ENCODE peak calls at places on chromosomes 13 and 19, in eight cellular contexts. One of them, this sample, is unnamed.
A peak's percentile ranks its signal among the peaks of the same experiment; 100 is the strongest.

GRCh38 chr13:48626726-48627451 is 26.8 kb upstream of the CYSLTR2 start:
- DNase-seq in spleen: no peak
- DNase-seq in cardiac fibroblast: no peak
- DNase-seq in PC-9: no peak
- DNase-seq in fibroblast of lung: peak; percentile 58
- DNase-seq in CD8-positive, alpha-beta T cell: no peak
- DNase-seq in cardiac muscle cell: no peak
- DNase-seq in gastrocnemius medialis: no peak
- DNase-seq in this sample: no peak

GRCh38 chr19:3833578-3834348 is 35.1 kb downstream of the ZFR2 start:
- DNase-seq in spleen: no peak
- DNase-seq in cardiac fibroblast: no peak
- DNase-seq in PC-9: no peak
- DNase-seq in fibroblast of lung: no peak
- DNase-seq in CD8-positive, alpha-beta T cell: no peak
- DNase-seq in cardiac muscle cell: no peak
- DNase-seq in gastrocnemius medialis: no peak
- DNase-seq in this sample: no peak

GRCh38 chr19:43464089-43464775 is 1.2 kb downstream of the LYPD3 start:
- DNase-seq in spleen: peak; percentile 93
- DNase-seq in cardiac fibroblast: no peak
- DNase-seq in PC-9: no peak
- DNase-seq in fibroblast of lung: no peak
- DNase-seq in CD8-positive, alpha-beta T cell: peak; percentile 82
- DNase-seq in cardiac muscle cell: peak; percentile 84
- DNase-seq in gastrocnemius medialis: no peak
- DNase-seq in this sample: no peak

GRCh38 chr19:35557539-35558399 is 5.7 kb downstream of the ATP4A start:
- DNase-seq in spleen: peak; percentile 81
- DNase-seq in cardiac fibroblast: peak; percentile 42
- DNase-seq in PC-9: no peak
- DNase-seq in fibroblast of lung: peak; percentile 37
- DNase-seq in CD8-positive, alpha-beta T cell: peak; percentile 51
- DNase-seq in cardiac muscle cell: peak; percentile 92
- DNase-seq in gastrocnemius medialis: peak; percentile 34
- DNase-seq in this sample: peak; percentile 65

GRCh38 chr13:27269114-27269665 is 1.4 kb upstream of the RASL11A start:
- DNase-seq in spleen: no peak
- DNase-seq in cardiac fibroblast: no peak
- DNase-seq in PC-9: peak; percentile 15
- DNase-seq in fibroblast of lung: no peak
- DNase-seq in CD8-positive, alpha-beta T cell: no peak
- DNase-seq in cardiac muscle cell: no peak
- DNase-seq in gastrocnemius medialis: no peak
- DNase-seq in this sample: peak; percentile 62

GRCh38 chr19:49316284-49316683 is 8.7 kb downstream of the SLC6A16 start:
- DNase-seq in spleen: no peak
- DNase-seq in cardiac fibroblast: peak; percentile 16
- DNase-seq in PC-9: no peak
- DNase-seq in fibroblast of lung: no peak
- DNase-seq in CD8-positive, alpha-beta T cell: no peak
- DNase-seq in cardiac muscle cell: no peak
- DNase-seq in gastrocnemius medialis: no peak
- DNase-seq in this sample: no peak

GRCh38 chr13:84651288-84651687 is 769.0 kb upstream of the SLITRK1 start:
- DNase-seq in spleen: no peak
- DNase-seq in cardiac fibroblast: peak; percentile 85
- DNase-seq in PC-9: peak; percentile 2
- DNase-seq in fibroblast of lung: peak; percentile 91
- DNase-seq in CD8-positive, alpha-beta T cell: no peak
- DNase-seq in cardiac muscle cell: no peak
- DNase-seq in gastrocnemius medialis: no peak
- DNase-seq in this sample: peak; percentile 87

GRCh38 chr13:112626761-112627160 is 38.8 kb upstream of the TUBGCP3 start:
- DNase-seq in spleen: peak; percentile 46
- DNase-seq in cardiac fibroblast: no peak
- DNase-seq in PC-9: no peak
- DNase-seq in fibroblast of lung: no peak
- DNase-seq in CD8-positive, alpha-beta T cell: no peak
- DNase-seq in cardiac muscle cell: no peak
- DNase-seq in gastrocnemius medialis: no peak
- DNase-seq in this sample: no peak

GRCh38 chr19:53518716-53519115 is 19.2 kb upstream of the ZNF331 start:
- DNase-seq in spleen: no peak
- DNase-seq in cardiac fibroblast: no peak
- DNase-seq in PC-9: no peak
- DNase-seq in fibroblast of lung: no peak
- DNase-seq in CD8-positive, alpha-beta T cell: no peak
- DNase-seq in cardiac muscle cell: no peak
- DNase-seq in gastrocnemius medialis: no peak
- DNase-seq in this sample: no peak

GRCh38 chr13:51235186-51235585 is 13.0 kb downstream of the FAM124A start:
- DNase-seq in spleen: no peak
- DNase-seq in cardiac fibroblast: no peak
- DNase-seq in PC-9: no peak
- DNase-seq in fibroblast of lung: no peak
- DNase-seq in CD8-positive, alpha-beta T cell: no peak
- DNase-seq in cardiac muscle cell: no peak
- DNase-seq in gastrocnemius medialis: no peak
- DNase-seq in this sample: no peak

GRCh38 chr19:11444059-11444458 is 8.6 kb downstream of the PRKCSH start:
- DNase-seq in spleen: no peak
- DNase-seq in cardiac fibroblast: no peak
- DNase-seq in PC-9: no peak
- DNase-seq in fibroblast of lung: no peak
- DNase-seq in CD8-positive, alpha-beta T cell: no peak
- DNase-seq in cardiac muscle cell: no peak
- DNase-seq in gastrocnemius medialis: no peak
- DNase-seq in this sample: peak; percentile 81

GRCh38 chr13:78709028-78709427 is 50.1 kb upstream of the OBI1 start:
- DNase-seq in spleen: no peak
- DNase-seq in cardiac fibroblast: peak; percentile 74
- DNase-seq in PC-9: no peak
- DNase-seq in fibroblast of lung: peak; percentile 45
- DNase-seq in CD8-positive, alpha-beta T cell: no peak
- DNase-seq in cardiac muscle cell: no peak
- DNase-seq in gastrocnemius medialis: no peak
- DNase-seq in this sample: peak; percentile 68

GRCh38 chr13:40586886-40587285 is 79.6 kb downstream of the FOXO1 start:
- DNase-seq in spleen: no peak
- DNase-seq in cardiac fibroblast: no peak
- DNase-seq in PC-9: no peak
- DNase-seq in fibroblast of lung: no peak
- DNase-seq in CD8-positive, alpha-beta T cell: no peak
- DNase-seq in cardiac muscle cell: no peak
- DNase-seq in gastrocnemius medialis: peak; percentile 49
- DNase-seq in this sample: no peak

GRCh38 chr19:39937094-39937493 is 2.7 kb upstream of the FCGBP start:
- DNase-seq in spleen: no peak
- DNase-seq in cardiac fibroblast: no peak
- DNase-seq in PC-9: no peak
- DNase-seq in fibroblast of lung: no peak
- DNase-seq in CD8-positive, alpha-beta T cell: peak; percentile 28
- DNase-seq in cardiac muscle cell: no peak
- DNase-seq in gastrocnemius medialis: no peak
- DNase-seq in this sample: no peak

GRCh38 chr19:46639356-46640061 is 3.5 kb upstream of the GNG8 start:
- DNase-seq in spleen: peak; percentile 81
- DNase-seq in cardiac fibroblast: peak; percentile 62
- DNase-seq in PC-9: no peak
- DNase-seq in fibroblast of lung: peak; percentile 51
- DNase-seq in CD8-positive, alpha-beta T cell: no peak
- DNase-seq in cardiac muscle cell: peak; percentile 91
- DNase-seq in gastrocnemius medialis: no peak
- DNase-seq in this sample: no peak

GRCh38 chr19:3433313-3433712 is 47.0 kb downstream of the SMIM24 start:
- DNase-seq in spleen: peak; percentile 86
- DNase-seq in cardiac fibroblast: no peak
- DNase-seq in PC-9: no peak
- DNase-seq in fibroblast of lung: no peak
- DNase-seq in CD8-positive, alpha-beta T cell: no peak
- DNase-seq in cardiac muscle cell: no peak
- DNase-seq in gastrocnemius medialis: no peak
- DNase-seq in this sample: no peak

GRCh38 chr13:78657699-78658629 is 991 bp downstream of the OBI1 start:
- DNase-seq in spleen: no peak
- DNase-seq in cardiac fibroblast: peak; percentile 33
- DNase-seq in PC-9: no peak
- DNase-seq in fibroblast of lung: peak; percentile 4
- DNase-seq in CD8-positive, alpha-beta T cell: no peak
- DNase-seq in cardiac muscle cell: peak; percentile 11
- DNase-seq in gastrocnemius medialis: no peak
- DNase-seq in this sample: peak; percentile 41

GRCh38 chr19:18611327-18612050 is 1.2 kb upstream of the TMEM59L start:
- DNase-seq in spleen: no peak
- DNase-seq in cardiac fibroblast: no peak
- DNase-seq in PC-9: no peak
- DNase-seq in fibroblast of lung: no peak
- DNase-seq in CD8-positive, alpha-beta T cell: no peak
- DNase-seq in cardiac muscle cell: no peak
- DNase-seq in gastrocnemius medialis: no peak
- DNase-seq in this sample: no peak

DNA sequence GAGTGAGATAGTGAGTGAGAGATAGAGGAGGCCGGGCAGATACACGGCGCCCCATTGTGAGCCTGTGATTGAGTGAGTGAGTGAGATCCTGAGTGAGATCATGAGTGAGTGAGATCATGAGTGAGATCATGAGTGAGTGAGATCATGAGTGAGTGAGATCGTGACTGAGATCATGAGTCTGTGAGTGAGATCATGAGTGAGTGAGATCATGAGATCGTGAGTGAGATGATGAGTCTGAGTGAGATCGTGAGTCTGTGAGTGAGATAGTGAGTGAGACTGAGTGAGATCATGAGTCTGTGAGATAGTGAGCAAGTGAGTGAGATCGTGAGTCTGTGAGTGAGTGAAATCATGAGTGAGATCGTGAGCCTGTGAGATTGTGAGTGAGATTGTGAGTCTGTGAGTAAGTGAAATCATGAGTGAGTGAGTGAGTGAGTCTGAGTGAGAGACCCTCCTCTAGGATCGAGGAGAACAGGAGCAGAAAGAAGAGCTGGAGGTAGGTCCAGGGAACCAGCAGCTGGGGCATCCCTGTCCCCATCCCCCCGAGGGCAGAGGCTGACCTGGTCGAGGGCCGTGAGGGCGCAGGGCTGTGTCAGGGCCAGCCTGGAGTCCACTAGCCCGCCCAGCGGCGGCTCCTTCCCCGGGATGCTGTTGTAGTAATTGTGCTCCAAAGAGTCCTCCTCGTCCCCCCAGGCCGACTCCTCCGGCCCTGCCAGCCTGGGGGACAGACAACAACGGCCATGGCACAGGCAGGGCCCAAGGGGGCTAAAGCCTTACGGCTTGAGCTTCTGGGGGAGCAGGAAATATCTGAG is 25.4 kb upstream of the C2CD4C start:
- DNase-seq in spleen: no peak
- DNase-seq in cardiac fibroblast: no peak
- DNase-seq in PC-9: no peak
- DNase-seq in fibroblast of lung: no peak
- DNase-seq in CD8-positive, alpha-beta T cell: no peak
- DNase-seq in cardiac muscle cell: no peak
- DNase-seq in gastrocnemius medialis: no peak
- DNase-seq in this sample: no peak
- TF ChIP-seq CTCF in spleen: no peak
- TF ChIP-seq CTCF in cardiac fibroblast: no peak
- TF ChIP-seq CTCF in PC-9: no peak
- TF ChIP-seq CTCF in fibroblast of lung: no peak
- TF ChIP-seq CTCF in CD8-positive, alpha-beta T cell: no peak
- TF ChIP-seq CTCF in cardiac muscle cell: no peak
- TF ChIP-seq CTCF in gastrocnemius medialis: no peak
- TF ChIP-seq CTCF in this sample: no peak

DNA sequence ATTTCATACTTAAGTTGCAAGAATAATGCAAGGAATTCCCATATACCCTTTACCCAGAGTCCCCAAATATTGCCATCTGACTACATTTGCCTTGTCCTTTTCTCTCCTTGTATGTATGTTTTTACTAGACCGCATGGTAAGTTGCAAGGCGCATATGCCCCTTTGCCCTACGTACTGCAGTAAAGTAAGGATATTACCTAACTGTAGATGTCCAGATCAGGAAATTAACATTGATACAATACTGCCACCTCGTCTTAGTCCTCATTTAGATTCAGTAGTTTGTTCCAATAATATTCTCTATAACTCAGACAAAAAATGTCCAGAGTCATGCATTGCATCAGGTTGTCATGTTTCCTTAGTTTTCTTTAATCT is 9.3 kb downstream of the SAFB start:
- DNase-seq in spleen: no peak
- DNase-seq in cardiac fibroblast: no peak
- DNase-seq in PC-9: no peak
- DNase-seq in fibroblast of lung: no peak
- DNase-seq in CD8-positive, alpha-beta T cell: no peak
- DNase-seq in cardiac muscle cell: no peak
- DNase-seq in gastrocnemius medialis: no peak
- DNase-seq in this sample: no peak
- H3K4me3 ChIP-seq in spleen: no peak overlapping the region
- H3K4me3 ChIP-seq in cardiac fibroblast: no peak overlapping the region
- H3K4me3 ChIP-seq in PC-9: no peak overlapping the region
- H3K4me3 ChIP-seq in fibroblast of lung: no peak overlapping the region
- H3K4me3 ChIP-seq in CD8-positive, alpha-beta T cell: no peak overlapping the region
- H3K4me3 ChIP-seq in cardiac muscle cell: no peak overlapping the region
- H3K4me3 ChIP-seq in gastrocnemius medialis: peak overlapping the region; percentile 1
- H3K4me3 ChIP-seq in this sample: no peak overlapping the region

GRCh38 chr13:52707375-52707774 is 32.2 kb downstream of the CNMD start:
- DNase-seq in spleen: no peak
- DNase-seq in cardiac fibroblast: no peak
- DNase-seq in PC-9: no peak
- DNase-seq in fibroblast of lung: no peak
- DNase-seq in CD8-positive, alpha-beta T cell: no peak
- DNase-seq in cardiac muscle cell: no peak
- DNase-seq in gastrocnemius medialis: no peak
- DNase-seq in this sample: no peak
- TF ChIP-seq CTCF in spleen: no peak
- TF ChIP-seq CTCF in cardiac fibroblast: no peak
- TF ChIP-seq CTCF in PC-9: no peak
- TF ChIP-seq CTCF in fibroblast of lung: no peak
- TF ChIP-seq CTCF in CD8-positive, alpha-beta T cell: no peak
- TF ChIP-seq CTCF in cardiac muscle cell: no peak
- TF ChIP-seq CTCF in gastrocnemius medialis: no peak
- TF ChIP-seq CTCF in this sample: no peak

DNA sequence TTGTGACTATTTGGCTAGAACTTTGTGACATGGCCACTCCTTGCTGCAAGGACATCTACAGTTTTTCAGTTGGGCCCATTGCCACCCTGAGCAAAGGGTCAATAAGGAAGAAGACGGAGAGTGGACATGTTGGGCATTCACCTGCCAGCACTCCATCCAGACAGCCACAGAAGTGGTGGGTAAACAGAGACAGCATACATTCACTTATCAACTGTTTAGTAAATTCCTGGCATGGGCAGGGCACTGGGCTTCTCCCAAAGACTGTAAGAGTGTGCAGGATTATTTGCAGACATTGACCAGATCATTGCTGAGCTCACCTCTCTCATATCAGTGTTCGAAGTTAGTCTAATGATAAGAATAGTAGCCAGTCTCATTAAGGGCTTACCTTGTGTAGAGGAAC is 29.2 kb downstream of the SIPA1L3 start:
- DNase-seq in spleen: peak; percentile 7
- DNase-seq in cardiac fibroblast: no peak
- DNase-seq in PC-9: no peak
- DNase-seq in fibroblast of lung: no peak
- DNase-seq in CD8-positive, alpha-beta T cell: no peak
- DNase-seq in cardiac muscle cell: no peak
- DNase-seq in gastrocnemius medialis: no peak
- DNase-seq in this sample: no peak
- H3K4me3 ChIP-seq in spleen: no peak overlapping the region
- H3K4me3 ChIP-seq in cardiac fibroblast: no peak overlapping the region
- H3K4me3 ChIP-seq in PC-9: no peak overlapping the region
- H3K4me3 ChIP-seq in fibroblast of lung: no peak overlapping the region
- H3K4me3 ChIP-seq in CD8-positive, alpha-beta T cell: no peak overlapping the region
- H3K4me3 ChIP-seq in cardiac muscle cell: no peak overlapping the region
- H3K4me3 ChIP-seq in gastrocnemius medialis: no peak overlapping the region
- H3K4me3 ChIP-seq in this sample: no peak overlapping the region